ENCODE peak calls at places on chromosomes 12 and 14, in ten cellular contexts. W is activated effector memory CD4-positive, alpha-beta T cell treated with Interleukin-2 at 50 U/mL for 16 hours; D is H4; N is CD4-positive, alpha-beta memory T cell; C is stimulated activated CD4-positive, alpha-beta T cell treated with anti-CD3 and anti-CD28 coated beads, Interleukin-4, amount 100 ng/mL, for 24 hours; O is Calu3; Q is mucosa of gallbladder; I is hepatic stellate cell; T is heart left ventricle; J is HTR-8/SVneo. F is an unnamed sample.

GRCh38 chr14:93331375-93332031 is 1.3 kb downstream of the BTBD7 start:
- DNase-seq in T (peak), W (no peak), O (peak), D (no peak), J (no peak), I (no peak), N (no peak), C (no peak), Q (no peak), F (no peak)

GRCh38 chr12:52186135-52186840 is 5.5 kb downstream of the KRT80 start:
- DNase-seq in Q (no peak), D (no peak), T (no peak), N (no peak), C (no peak), W (no peak), J (no peak), I (peak), O (peak), F (no peak)

GRCh38 chr12:47554046-47554653 is 151.7 kb downstream of the RPAP3 start:
- DNase-seq in W (no peak), I (no peak), D (no peak), N (no peak), O (no peak), C (no peak), Q (no peak), T (no peak), J (no peak), F (no peak)

GRCh38 chr12:43795716-43796282 is 10.3 kb downstream of the TWF1 start:
- DNase-seq in W (no peak), N (no peak), D (no peak), J (no peak), C (no peak), I (no peak), O (no peak), T (no peak), Q (no peak), F (no peak)

GRCh38 chr12:113912761-113913295 is 53.3 kb downstream of the RBM19 start:
- DNase-seq in D (peak), O (peak), J (peak), N (peak), T (peak), Q (peak), C (peak), I (peak), W (peak), F (peak)

GRCh38 chr14:91164676-91165075 is 50.8 kb downstream of the DGLUCY start:
- DNase-seq in N (no peak), W (no peak), T (no peak), O (no peak), Q (peak), C (no peak), D (no peak), I (no peak), J (no peak), F (no peak)

GRCh38 chr12:27398466-27398865 is 48.1 kb upstream of the SMCO2 start:
- DNase-seq in D (no peak), I (no peak), Q (no peak), W (no peak), O (no peak), J (no peak), C (no peak), T (no peak), N (no peak), F (no peak)

GRCh38 chr14:81831128-81831815 is 297.6 kb upstream of the SEL1L start:
- DNase-seq in T (peak), W (no peak), Q (peak), I (no peak), N (no peak), D (no peak), C (no peak), J (no peak), O (no peak), F (peak)

GRCh38 chr12:57842342-57843294 is 3.9 kb downstream of the CTDSP2 start:
- DNase-seq in C (peak), J (no peak), O (no peak), D (no peak), T (no peak), W (no peak), Q (no peak), N (no peak), I (no peak), F (no peak)

GRCh38 chr12:91574391-91574790 is 391.8 kb upstream of the DCN start:
- DNase-seq in O (no peak), W (no peak), I (no peak), N (no peak), J (no peak), C (no peak), D (no peak), T (no peak), Q (no peak), F (no peak)

GRCh38 chr12:7806863-7807487 is 17.8 kb downstream of the NANOG start:
- DNase-seq in D (peak), N (peak), I (peak), O (peak), J (peak), Q (peak), W (peak), T (peak), C (peak), F (peak)

GRCh38 chr14:59332727-59333126 is 132.5 kb downstream of the GPR135 start:
- DNase-seq in Q (no peak), C (no peak), W (no peak), J (peak), O (no peak), N (no peak), T (no peak), I (peak), D (no peak), F (no peak)

GRCh38 chr12:54259194-54260011 is 20.5 kb downstream of the CBX5 start:
- DNase-seq in D (peak), O (peak), C (peak), J (peak), T (peak), Q (peak), I (peak), N (peak), W (no peak), F (peak)

GRCh38 chr12:19439059-19440018 is at the start of gene AEBP2:
- DNase-seq in D (peak), T (peak), Q (peak), O (peak), N (peak), J (peak), C (peak), W (peak), I (peak), F (peak)

GRCh38 chr14:75279153-75279738 is 618 bp downstream of the FOS start:
- DNase-seq in T (peak), N (peak), C (peak), D (no peak), W (peak), I (no peak), J (no peak), O (peak), Q (peak), F (peak)

GRCh38 chr14:105013150-105013787 is 7.6 kb downstream of the CDCA4 start:
- DNase-seq in I (peak), N (no peak), J (no peak), O (no peak), T (peak), Q (no peak), D (no peak), W (no peak), C (no peak), F (no peak)

GRCh38 chr14:58298477-58298879 is at the start of gene ARID4A:
- DNase-seq in T (no peak), Q (no peak), D (no peak), O (no peak), I (no peak), W (peak), C (peak), N (no peak), J (no peak), F (no peak)

GRCh38 chr14:81525129-81525528 is 8.5 kb downstream of the SEL1L start:
- DNase-seq in T (no peak), W (no peak), C (no peak), I (no peak), O (no peak), N (no peak), J (no peak), Q (no peak), D (no peak), F (no peak)

GRCh38 chr14:100526632-100527031 is 60.6 kb downstream of the BEGAIN start:
- DNase-seq in W (no peak), O (no peak), N (no peak), J (no peak), I (no peak), T (no peak), C (no peak), D (peak), Q (peak), F (no peak)

GRCh38 chr14:41606249-41607118 is at the start of gene LRFN5:
- DNase-seq in W (no peak), D (peak), I (no peak), N (no peak), C (no peak), T (peak), J (no peak), O (no peak), Q (no peak), F (no peak)

GRCh38 chr12:57242329-57242690 is 8.7 kb downstream of the STAC3 start:
- DNase-seq in D (no peak), N (no peak), Q (no peak), C (no peak), O (no peak), I (no peak), T (peak), W (no peak), J (no peak), F (no peak)

GRCh38 chr12:54417712-54418440 is 1.2 kb downstream of the ITGA5 start:
- DNase-seq in D (no peak), Q (no peak), T (peak), W (no peak), C (no peak), I (no peak), N (no peak), O (no peak), J (no peak), F (no peak)

F was measured in pons.